ENCODE peak calls at places on chromosomes 11 and 22, in four cellular contexts. P is AG09309, A is WTC11, V is PC-9. H is an unnamed sample.

GRCh38 chr22:45271667-45272188 is 13.0 kb upstream of the UPK3A start:
- DNase-seq in P (no peak), A (no peak), V (no peak), H (no peak)

GRCh38 chr11:120781486-120782120 is 242.3 kb upstream of the TBCEL start:
- DNase-seq in P (no peak), A (no peak), V (no peak), H (no peak)

GRCh38 chr11:117913736-117914397 is 15.3 kb downstream of the TMPRSS13 start:
- DNase-seq in P (no peak), A (no peak), V (no peak), H (no peak)

GRCh38 chr11:46250071-46251052 is 27.1 kb upstream of the CREB3L1 start:
- DNase-seq in P (no peak), A (no peak), V (no peak), H (no peak)

GRCh38 chr11:72747456-72747855 is 4.8 kb downstream of the ARAP1 start:
- DNase-seq in P (no peak), A (no peak), V (no peak), H (no peak)

GRCh38 chr11:40274017-40274416 is 1185.4 kb downstream of the LRRC4C start:
- DNase-seq in P (no peak), A (no peak), V (no peak), H (no peak)

GRCh38 chr11:71447791-71448256 is 369 bp downstream of the DHCR7 start:
- DNase-seq in P (no peak), A (peak), V (peak), H (peak)

GRCh38 chr11:75492181-75492820 is 33.4 kb downstream of the GDPD5 start:
- DNase-seq in P (no peak), A (peak), V (no peak), H (peak)

GRCh38 chr11:11876458-11876857 is 34.7 kb downstream of the USP47 start:
- DNase-seq in P (no peak), A (no peak), V (no peak), H (no peak)

GRCh38 chr22:40033586-40034380 is 39.0 kb downstream of the FAM83F start:
- DNase-seq in P (no peak), A (no peak), V (no peak), H (no peak)

GRCh38 chr11:119671048-119671447 is 58.0 kb downstream of the NECTIN1 start:
- DNase-seq in P (peak), A (no peak), V (no peak), H (no peak)

GRCh38 chr22:23094695-23095466 is 24.6 kb downstream of the GNAZ start:
- DNase-seq in P (no peak), A (no peak), V (no peak), H (no peak)

GRCh38 chr22:37098976-37099577 is 10.4 kb downstream of the TMPRSS6 start:
- DNase-seq in P (no peak), A (peak), V (no peak), H (peak)

GRCh38 chr11:79510948-79511347 is 70.1 kb upstream of the TENM4 start:
- DNase-seq in P (no peak), A (no peak), V (no peak), H (no peak)

GRCh38 chr22:46007848-46008261 is 30.9 kb upstream of the WNT7B start:
- DNase-seq in P (peak), A (no peak), V (peak), H (no peak)

GRCh38 chr11:12075822-12076821 is 34.3 kb upstream of the MICAL2 start:
- DNase-seq in P (peak), A (no peak), V (peak), H (no peak)

GRCh38 chr11:44199298-44199697 is 103.8 kb downstream of the EXT2 start:
- DNase-seq in P (no peak), A (peak), V (no peak), H (no peak)

GRCh38 chr11:78796956-78797355 is 222.3 kb upstream of the NARS2 start:
- DNase-seq in P (peak), A (no peak), V (no peak), H (no peak)

GRCh38 chr11:118939948-118940598 is 14.3 kb upstream of the BCL9L start:
- DNase-seq in P (no peak), A (peak), V (no peak), H (peak)

GRCh38 chr11:122668562-122669090 is 13.1 kb downstream of the UBASH3B start:
- DNase-seq in P (no peak), A (no peak), V (no peak), H (no peak)

GRCh38 chr11:75786101-75786736 is 17.6 kb downstream of the DGAT2 start:
- DNase-seq in P (no peak), A (no peak), V (no peak), H (no peak)

GRCh38 chr11:86418929-86419328 is 44.2 kb downstream of the CCDC81 start:
- DNase-seq in P (no peak), A (no peak), V (no peak), H (no peak)

GRCh38 chr11:21865541-21865940 is 327.3 kb upstream of the ANO5 start:
- DNase-seq in P (no peak), A (no peak), V (no peak), H (no peak)

GRCh38 chr11:116725434-116726221 is 47.2 kb downstream of the BUD13 start:
- DNase-seq in P (no peak), A (no peak), V (peak), H (no peak)

GRCh38 chr11:133951484-133952198 is 5.1 kb downstream of the IGSF9B start:
- DNase-seq in P (no peak), A (peak), V (no peak), H (no peak)

GRCh38 chr11:134958870-134959269 is 546.8 kb upstream of the B3GAT1 start:
- DNase-seq in P (no peak), A (no peak), V (no peak), H (no peak)

GRCh38 chr22:32130464-32130863 is 28.6 kb downstream of the C22orf42 start:
- DNase-seq in P (no peak), A (no peak), V (no peak), H (no peak)

GRCh38 chr11:76248210-76248609 is 41.9 kb upstream of the WNT11 start:
- DNase-seq in P (no peak), A (peak), V (no peak), H (no peak)

GRCh38 chr11:115656041-115656440 is 151.8 kb upstream of the CADM1 start:
- DNase-seq in P (no peak), A (no peak), V (no peak), H (no peak)

GRCh38 chr11:13535819-13536218 is 40.0 kb upstream of the PTH start:
- DNase-seq in P (no peak), A (no peak), V (no peak), H (no peak)

GRCh38 chr11:121890377-121890776 is 225.6 kb downstream of the BLID start:
- DNase-seq in P (peak), A (no peak), V (no peak), H (no peak)

GRCh38 chr11:19715373-19715772 is 2.7 kb downstream of the NAV2 start:
- DNase-seq in P (peak), A (no peak), V (peak), H (no peak)

GRCh38 chr11:75467311-75467710 is 34.3 kb upstream of the KLHL35 start:
- DNase-seq in P (no peak), A (no peak), V (no peak), H (no peak)

GRCh38 chr22:35258144-35258988 is 1.1 kb downstream of the HMGXB4 start:
- DNase-seq in P (no peak), A (peak), V (no peak), H (no peak)

GRCh38 chr11:1888811-1889526 is 2.7 kb downstream of the PRR33 start:
- DNase-seq in P (no peak), A (no peak), V (no peak), H (no peak)

GRCh38 chr11:68038718-68039525 is at the start of gene TCIRG1:
- DNase-seq in P (no peak), A (peak), V (peak), H (peak)

GRCh38 chr11:114111369-114112042 is 52.0 kb downstream of the ZBTB16 start:
- DNase-seq in P (no peak), A (no peak), V (no peak), H (no peak)

GRCh38 chr11:75428301-75428724 is 4.7 kb downstream of the KLHL35 start:
- DNase-seq in P (no peak), A (peak), V (peak), H (peak)

GRCh38 chr22:42475122-42475521 is 42.9 kb upstream of the NFAM1 start:
- DNase-seq in P (no peak), A (no peak), V (no peak), H (no peak)

GRCh38 chr22:19275919-19276600 is 15.5 kb downstream of the CLTCL1 start:
- DNase-seq in P (no peak), A (no peak), V (no peak), H (no peak)
- TF ChIP-seq CTCF in P (no peak), A (no peak), V (no peak), H (no peak)

GRCh38 chr11:64040684-64041267 is 5.0 kb downstream of the FLRT1 start:
- DNase-seq in P (no peak), A (peak), V (no peak), H (peak)
- TF ChIP-seq CTCF in P (peak), A (peak), V (peak), H (peak)

DNA sequence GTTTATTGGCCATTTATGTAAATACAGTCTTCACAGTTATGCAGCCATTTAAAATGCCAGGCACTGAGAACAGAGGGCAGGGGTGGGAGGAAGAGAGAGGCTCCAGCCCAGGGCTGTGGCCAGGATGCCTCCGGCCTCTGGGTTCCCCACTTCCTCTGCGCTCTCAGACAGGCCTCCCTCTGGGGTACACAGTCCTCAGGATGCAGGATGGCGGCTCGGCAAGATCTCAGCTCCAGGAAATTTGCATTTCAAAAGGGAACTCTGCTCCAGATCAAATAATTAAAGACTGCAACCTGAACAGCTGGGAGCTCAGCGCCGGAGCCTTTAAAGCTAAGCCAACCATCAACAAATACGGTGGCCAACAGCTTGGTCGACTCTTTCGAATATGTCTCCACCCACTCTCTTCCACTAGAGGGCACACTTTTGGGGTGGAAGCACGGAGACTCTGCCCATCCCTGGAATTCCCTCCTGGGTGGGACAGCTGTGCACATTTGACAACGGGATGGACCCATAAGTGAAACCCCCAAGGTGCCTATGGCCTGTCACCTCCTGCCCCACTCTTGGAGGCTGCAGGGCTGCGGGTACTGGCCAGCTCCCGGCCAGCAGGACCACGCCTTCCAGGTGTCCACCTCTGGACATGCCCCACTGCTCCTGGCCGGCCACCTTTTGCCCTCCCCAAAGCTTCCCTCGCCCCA is 1044.7 kb downstream of the BRD1 start:
- DNase-seq in P (no peak), A (peak), V (no peak), H (peak)
- TF ChIP-seq CTCF in P (no peak), A (peak), V (peak), H (no peak)

GRCh38 chr11:61730222-61730994 is 22.0 kb upstream of the MYRF start:
- DNase-seq in P (no peak), A (no peak), V (peak), H (no peak)

GRCh38 chr11:61726775-61727174 is 25.7 kb upstream of the MYRF start:
- DNase-seq in P (no peak), A (no peak), V (no peak), H (no peak)

GRCh38 chr11:61727401-61727811 is 25.0 kb upstream of the MYRF start:
- DNase-seq in P (no peak), A (no peak), V (no peak), H (no peak)

GRCh38 chr11:61728940-61729219 is 23.6 kb upstream of the MYRF start:
- DNase-seq in P (no peak), A (no peak), V (peak), H (peak)

GRCh38 chr11:61728066-61728939 is 24.1 kb upstream of the MYRF start:
- DNase-seq in P (no peak), A (no peak), V (peak), H (peak)
- TF ChIP-seq CTCF in P (no peak), A (no peak), V (peak), H (peak)

GRCh38 chr22:29703595-29704195 is 16.1 kb upstream of the CABP7 start:
- DNase-seq in P (no peak), A (no peak), V (no peak), H (no peak)

GRCh38 chr22:29700206-29700948 is 19.4 kb upstream of the CABP7 start:
- DNase-seq in P (no peak), A (no peak), V (no peak), H (no peak)

GRCh38 chr22:29702931-29703594 is 16.7 kb upstream of the CABP7 start:
- DNase-seq in P (no peak), A (no peak), V (no peak), H (no peak)

GRCh38 chr22:29700949-29701927 is 18.6 kb upstream of the CABP7 start:
- DNase-seq in P (no peak), A (peak), V (peak), H (peak)

GRCh38 chr22:29702025-29702930 is 17.5 kb upstream of the CABP7 start:
- DNase-seq in P (no peak), A (no peak), V (no peak), H (no peak)
- TF ChIP-seq CTCF in P (peak), A (no peak), V (no peak), H (no peak)

DNA sequence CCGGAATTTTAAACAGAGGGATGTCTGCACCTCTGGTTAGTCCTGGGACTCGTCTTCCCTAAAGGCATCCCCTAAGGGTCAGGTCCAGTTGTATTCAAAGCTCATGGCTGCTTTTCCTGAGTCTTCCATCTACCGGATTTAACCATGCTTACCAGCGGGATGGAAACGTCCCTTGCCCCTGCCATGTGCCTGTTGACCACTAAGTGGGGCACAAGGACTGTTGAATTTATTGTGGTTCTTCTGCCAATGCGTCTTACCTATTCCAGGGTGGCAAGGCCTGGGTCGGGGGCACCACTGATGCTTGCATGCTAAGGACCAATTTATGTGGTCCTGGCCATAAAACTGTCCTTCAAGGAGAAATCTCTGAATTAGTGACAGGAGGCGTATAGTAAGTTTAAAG is 25.6 kb downstream of the ANKRD42 start:
- DNase-seq in P (no peak), A (peak), V (no peak), H (no peak)
- TF ChIP-seq CTCF in P (peak), A (peak), V (peak), H (no peak)

GRCh38 chr22:38298312-38299000 is 18.8 kb downstream of the CSNK1E start:
- DNase-seq in P (peak), A (peak), V (peak), H (peak)
- TF ChIP-seq CTCF in P (peak), A (peak), V (peak), H (peak)